ENCODE peak calls at places on chromosome 12, in seven cellular contexts. A is T-helper 2 cell; E is AG08396; Y is activated naive CD4-positive, alpha-beta T cell treated with Interleukin-2 at 50 U/mL for 16 hours; T is lung microvascular endothelial cell; Z is brain microvascular endothelial cell; V is BE2C. F is an unnamed sample.

GRCh38 chr12:122980192-122981035 is at the start of gene ARL6IP4:
- DNase-seq in A (peak), E (peak), Y (peak), T (peak), Z (peak), V (peak), F (peak)

GRCh38 chr12:51531982-51532497 is 59.0 kb upstream of the SCN8A start:
- DNase-seq in A (peak), E (peak), Y (peak), T (peak), Z (peak), V (peak), F (peak)

GRCh38 chr12:2652401-2653081 is 142.2 kb upstream of the FKBP4 start:
- DNase-seq in A (no peak), E (no peak), Y (no peak), T (no peak), Z (no peak), V (no peak), F (no peak)

GRCh38 chr12:597926-598568 is 65.2 kb downstream of the NINJ2 start:
- DNase-seq in A (no peak), E (no peak), Y (no peak), T (peak), Z (no peak), V (no peak), F (peak)

GRCh38 chr12:65765436-65765813 is 58.9 kb upstream of the HMGA2 start:
- DNase-seq in A (no peak), E (peak), Y (no peak), T (no peak), Z (peak), V (no peak), F (peak)

GRCh38 chr12:12819752-12820311 is 6.7 kb downstream of the DDX47 start:
- DNase-seq in A (no peak), E (peak), Y (no peak), T (peak), Z (peak), V (no peak), F (peak)

GRCh38 chr12:46349253-46349652 is 23.3 kb downstream of the SLC38A2 start:
- DNase-seq in A (no peak), E (no peak), Y (no peak), T (peak), Z (no peak), V (no peak), F (peak)

GRCh38 chr12:51672334-51672733 is 81.3 kb downstream of the SCN8A start:
- DNase-seq in A (no peak), E (peak), Y (no peak), T (no peak), Z (no peak), V (no peak), F (no peak)

GRCh38 chr12:41151789-41152188 is 36.3 kb upstream of the PDZRN4 start:
- DNase-seq in A (no peak), E (no peak), Y (no peak), T (no peak), Z (peak), V (no peak), F (no peak)

GRCh38 chr12:32666018-32666417 is 13.1 kb upstream of the DNM1L start:
- DNase-seq in A (no peak), E (no peak), Y (no peak), T (no peak), Z (no peak), V (no peak), F (no peak)

GRCh38 chr12:13234045-13234641 is 37.6 kb downstream of the EMP1 start:
- DNase-seq in A (no peak), E (peak), Y (no peak), T (peak), Z (peak), V (peak), F (peak)

GRCh38 chr12:47551426-47551851 is 154.4 kb downstream of the RPAP3 start:
- DNase-seq in A (no peak), E (peak), Y (no peak), T (no peak), Z (no peak), V (no peak), F (no peak)

GRCh38 chr12:128818065-128819022 is 5.4 kb downstream of the SLC15A4 start:
- DNase-seq in A (no peak), E (peak), Y (no peak), T (no peak), Z (peak), V (no peak), F (peak)

GRCh38 chr12:12098689-12099010 is 27.9 kb downstream of the BCL2L14 start:
- DNase-seq in A (no peak), E (no peak), Y (no peak), T (no peak), Z (no peak), V (no peak), F (no peak)

GRCh38 chr12:57896437-57897201 is 44.7 kb upstream of the ATP23 start:
- DNase-seq in A (no peak), E (peak), Y (no peak), T (peak), Z (peak), V (peak), F (peak)

GRCh38 chr12:66929121-66929520 is 250.2 kb upstream of the GRIP1 start:
- DNase-seq in A (no peak), E (no peak), Y (peak), T (no peak), Z (no peak), V (no peak), F (no peak)

GRCh38 chr12:50960130-50960529 is 7.8 kb downstream of the HIGD1C start:
- DNase-seq in A (no peak), E (no peak), Y (no peak), T (no peak), Z (peak), V (no peak), F (no peak)

GRCh38 chr12:116455540-116456306 is 103.5 kb upstream of the MAP1LC3B2 start:
- DNase-seq in A (no peak), E (peak), Y (no peak), T (peak), Z (peak), V (peak), F (peak)

GRCh38 chr12:108332791-108333382 is 6.2 kb downstream of the CMKLR1 start:
- DNase-seq in A (no peak), E (no peak), Y (no peak), T (no peak), Z (peak), V (no peak), F (peak)

GRCh38 chr12:117466677-117467362 is 105.4 kb upstream of the NOS1 start:
- DNase-seq in A (no peak), E (no peak), Y (no peak), T (no peak), Z (no peak), V (no peak), F (no peak)

GRCh38 chr12:89395712-89396111 is 43.4 kb upstream of the DUSP6 start:
- DNase-seq in A (no peak), E (no peak), Y (no peak), T (no peak), Z (no peak), V (no peak), F (no peak)

GRCh38 chr12:79435742-79436141 is 255.0 kb downstream of the PAWR start:
- DNase-seq in A (no peak), E (no peak), Y (no peak), T (no peak), Z (peak), V (no peak), F (no peak)

GRCh38 chr12:52804029-52804428 is 8.1 kb upstream of the KRT3 start:
- DNase-seq in A (no peak), E (no peak), Y (no peak), T (no peak), Z (no peak), V (no peak), F (no peak)

GRCh38 chr12:48441122-48441521 is 31.2 kb upstream of the ANP32D start:
- DNase-seq in A (no peak), E (no peak), Y (no peak), T (no peak), Z (peak), V (no peak), F (no peak)

GRCh38 chr12:26100966-26101744 is 23.7 kb downstream of the BHLHE41 start:
- DNase-seq in A (no peak), E (no peak), Y (no peak), T (peak), Z (no peak), V (no peak), F (no peak)

GRCh38 chr12:6332459-6332858 is 9.4 kb downstream of the TNFRSF1A start:
- DNase-seq in A (no peak), E (no peak), Y (no peak), T (no peak), Z (peak), V (no peak), F (peak)

GRCh38 chr12:57236925-57237652 is 7.6 kb downstream of the SHMT2 start:
- DNase-seq in A (no peak), E (peak), Y (no peak), T (no peak), Z (no peak), V (no peak), F (no peak)

GRCh38 chr12:122749569-122750332 is 2.9 kb upstream of the DENR start:
- DNase-seq in A (no peak), E (no peak), Y (no peak), T (no peak), Z (no peak), V (peak), F (no peak)

GRCh38 chr12:111761706-111762105 is 5.0 kb upstream of the ALDH2 start:
- DNase-seq in A (no peak), E (no peak), Y (no peak), T (no peak), Z (no peak), V (no peak), F (no peak)

GRCh38 chr12:113452458-113452857 is 19.2 kb downstream of the LHX5 start:
- DNase-seq in A (no peak), E (no peak), Y (no peak), T (no peak), Z (no peak), V (no peak), F (no peak)

GRCh38 chr12:2288875-2289274 is 236.1 kb downstream of the CACNA1C start:
- DNase-seq in A (no peak), E (no peak), Y (no peak), T (no peak), Z (no peak), V (no peak), F (no peak)

GRCh38 chr12:89347325-89347829 is 4.9 kb downstream of the DUSP6 start:
- DNase-seq in A (no peak), E (no peak), Y (no peak), T (peak), Z (no peak), V (no peak), F (peak)

GRCh38 chr12:66668311-66668710 is 10.6 kb downstream of the GRIP1 start:
- DNase-seq in A (no peak), E (no peak), Y (no peak), T (no peak), Z (no peak), V (no peak), F (no peak)